ENCODE peak calls at places on chromosomes 11 and 22, in ten cellular contexts. I is NCI-H510A treated with DMSO at 0.1 percent for 48 hours; F is neural crest cell; E is C1 segment of cervical spinal cord; Y is epithelial cell of esophagus; S is activated CD4-positive, alpha-beta T cell treated with anti-CD3 and anti-CD28 coated beads for 48 hours; H is prostate gland; O is thoracic aorta; P is stimulated activated effector memory CD8-positive, alpha-beta T cell treated with anti-CD3 and anti-CD28 coated beads, Interleukin-12 subunit alpha, Interleukin-12 subunit beta, amount 100 ng/mL, for 72 hours; V is osteocyte. U is an unnamed sample.

GRCh38 chr11:48099916-48100446 is 116.6 kb upstream of the OR4B1 start:
- DNase-seq in O (no peak), Y (no peak), V (peak), S (no peak), I (no peak), H (no peak), F (no peak), E (no peak), P (no peak), U (no peak)

GRCh38 chr11:62553839-62554361 is 7.3 kb upstream of the AHNAK start:
- DNase-seq in P (no peak), V (no peak), O (no peak), I (no peak), Y (peak), F (no peak), S (no peak), E (no peak), H (no peak), U (no peak)

GRCh38 chr11:119742263-119742861 is 13.4 kb upstream of the NECTIN1 start:
- DNase-seq in F (peak), Y (no peak), O (no peak), S (peak), H (no peak), V (no peak), E (no peak), I (no peak), P (no peak), U (no peak)

GRCh38 chr11:68659158-68659921 is 25.0 kb upstream of the GAL start:
- DNase-seq in I (no peak), S (no peak), P (no peak), V (peak), Y (peak), E (peak), H (peak), O (no peak), F (no peak), U (peak)

GRCh38 chr22:23180301-23180892 is at the start of gene BCR:
- DNase-seq in E (peak), Y (peak), I (no peak), O (no peak), F (peak), H (peak), S (peak), P (peak), V (no peak), U (peak)

GRCh38 chr11:71140206-71140919 is 112.0 kb downstream of the SHANK2 start:
- DNase-seq in V (no peak), O (no peak), I (no peak), Y (peak), H (no peak), E (no peak), P (no peak), F (no peak), S (no peak), U (no peak)

GRCh38 chr11:17519031-17519430 is 25.2 kb downstream of the USH1C start:
- DNase-seq in Y (no peak), F (no peak), H (no peak), P (no peak), E (no peak), V (no peak), O (no peak), I (no peak), S (no peak), U (no peak)

GRCh38 chr11:57324154-57324885 is 432 bp downstream of the TNKS1BP1 start:
- DNase-seq in F (peak), E (peak), H (peak), V (peak), Y (peak), I (no peak), O (no peak), P (no peak), S (peak), U (no peak)

GRCh38 chr22:20419664-20419951 is 18.0 kb downstream of the SCARF2 start:
- DNase-seq in V (no peak), S (no peak), F (no peak), P (no peak), E (no peak), O (no peak), I (no peak), H (no peak), Y (no peak), U (no peak)

GRCh38 chr11:111540114-111540920 is at the start of gene LAYN:
- DNase-seq in E (peak), P (no peak), S (peak), V (peak), F (peak), H (peak), O (peak), Y (peak), I (peak), U (no peak)

GRCh38 chr11:1303196-1303821 is 6.1 kb downstream of the TOLLIP start:
- DNase-seq in P (no peak), O (no peak), S (no peak), H (no peak), V (peak), F (peak), Y (peak), I (no peak), E (peak), U (peak)

GRCh38 chr11:19982761-19983495 is 177.3 kb downstream of the DBX1 start:
- DNase-seq in S (no peak), H (no peak), I (no peak), F (no peak), O (no peak), Y (no peak), P (no peak), V (no peak), E (no peak), U (no peak)

GRCh38 chr11:662689-663274 is 25.7 kb downstream of the DRD4 start:
- DNase-seq in H (no peak), P (no peak), S (peak), F (peak), E (peak), V (no peak), Y (peak), I (peak), O (peak), U (no peak)

GRCh38 chr11:396948-397548 is 3.0 kb downstream of the PKP3 start:
- DNase-seq in Y (no peak), E (peak), V (no peak), O (no peak), S (no peak), F (no peak), H (no peak), P (no peak), I (no peak), U (no peak)